ENCODE peak calls at places on chromosomes 5 and 9, in five cellular contexts. Y is GM03348, Q is RWPE1, L is NCI-H2081, K is GM06990. S is an unnamed sample.

GRCh38 chr9:88544245-88544644 is 9.3 kb downstream of the NXNL2 start:
- DNase-seq in Y (no peak), Q (peak; percentile 41), L (no peak), K (no peak), S (no peak)

GRCh38 chr5:144710620-144711019 is 539.9 kb downstream of the KCTD16 start:
- DNase-seq in Y (no peak), Q (no peak), L (no peak), K (no peak), S (no peak)

GRCh38 chr5:122500245-122501086 is 188.4 kb downstream of the SNCAIP start:
- DNase-seq in Y (peak; percentile 74), Q (peak; percentile 59), L (peak; percentile 8), K (no peak), S (no peak)

GRCh38 chr5:95799181-95799835 is 23.2 kb downstream of the GLRX start:
- DNase-seq in Y (no peak), Q (no peak), L (no peak), K (no peak), S (no peak)

GRCh38 chr5:43281840-43282658 is 31.2 kb downstream of the HMGCS1 start:
- DNase-seq in Y (no peak), Q (peak; percentile 50), L (no peak), K (no peak), S (no peak)

GRCh38 chr5:118968925-118969375 is 19.4 kb downstream of the DTWD2 start:
- DNase-seq in Y (peak; percentile 24), Q (no peak), L (no peak), K (no peak), S (no peak)

GRCh38 chr5:12330993-12331588 is 426.8 kb upstream of the CTNND2 start:
- DNase-seq in Y (no peak), Q (no peak), L (no peak), K (no peak), S (no peak)

GRCh38 chr9:112755059-112755458 is 4.5 kb downstream of the SNX30 start:
- DNase-seq in Y (peak; percentile 37), Q (no peak), L (no peak), K (no peak), S (no peak)

GRCh38 chr9:101737705-101738565 is 512 bp downstream of the GRIN3A start:
- DNase-seq in Y (peak; percentile 41), Q (peak; percentile 9), L (peak; percentile 69), K (no peak), S (no peak)

GRCh38 chr9:113609562-113610318 is 146.2 kb downstream of the RGS3 start:
- DNase-seq in Y (no peak), Q (no peak), L (no peak), K (no peak), S (no peak)

GRCh38 chr5:60435808-60436207 is 264.2 kb downstream of the DEPDC1B start:
- DNase-seq in Y (no peak), Q (no peak), L (no peak), K (no peak), S (no peak)

GRCh38 chr5:150573867-150574817 is 66.2 kb downstream of the NDST1 start:
- DNase-seq in Y (no peak), Q (no peak), L (no peak), K (no peak), S (no peak)

GRCh38 chr9:133979124-133979920 is 12.8 kb downstream of the VAV2 start:
- DNase-seq in Y (peak; percentile 68), Q (no peak), L (no peak), K (peak; percentile 66), S (no peak)

GRCh38 chr9:132531187-132531586 is 51.2 kb upstream of the BARHL1 start:
- DNase-seq in Y (no peak), Q (no peak), L (peak; percentile 91), K (no peak), S (no peak)

GRCh38 chr5:113692466-113693204 is 179.1 kb downstream of the YTHDC2 start:
- DNase-seq in Y (no peak), Q (no peak), L (no peak), K (no peak), S (no peak)

GRCh38 chr9:138072161-138072842 is 194.7 kb downstream of the CACNA1B start:
- DNase-seq in Y (no peak), Q (no peak), L (no peak), K (no peak), S (no peak)

GRCh38 chr5:67246108-67246507 is 49.5 kb upstream of the CD180 start:
- DNase-seq in Y (peak; percentile 54), Q (peak; percentile 55), L (peak; percentile 40), K (no peak), S (peak; percentile 4)

GRCh38 chr5:163809480-163809879 is 304.1 kb downstream of the MAT2B start:
- DNase-seq in Y (no peak), Q (no peak), L (no peak), K (no peak), S (no peak)

GRCh38 chr5:80255752-80256479 is at the start of gene SERINC5:
- DNase-seq in Y (peak; percentile 97), Q (peak; percentile 89), L (peak; percentile 16), K (peak; percentile 85), S (peak; percentile 77)

GRCh38 chr5:161342886-161343285 is 203.6 kb downstream of the GABRB2 start:
- DNase-seq in Y (no peak), Q (no peak), L (no peak), K (no peak), S (no peak)

GRCh38 chr5:492314-492893 is 31.8 kb downstream of the SLC9A3 start:
- DNase-seq in Y (no peak), Q (no peak), L (no peak), K (no peak), S (no peak)

GRCh38 chr9:96317335-96317980 is 15.5 kb upstream of the HSD17B3 start:
- DNase-seq in Y (peak; percentile 81), Q (peak; percentile 81), L (peak; percentile 9), K (no peak), S (peak; percentile 21)

GRCh38 chr9:75988663-75989062 is 98.2 kb downstream of the PCSK5 start:
- DNase-seq in Y (no peak), Q (peak; percentile 36), L (no peak), K (no peak), S (no peak)

GRCh38 chr9:38443181-38443580 is 18.9 kb upstream of the IGFBPL1 start:
- DNase-seq in Y (no peak), Q (peak; percentile 52), L (no peak), K (no peak), S (no peak)

GRCh38 chr5:79974896-79975295 is 16.2 kb downstream of the MTX3 start:
- DNase-seq in Y (peak; percentile 66), Q (peak; percentile 73), L (no peak), K (no peak), S (no peak)

GRCh38 chr5:38985909-38986452 is 88.2 kb downstream of the RICTOR start:
- DNase-seq in Y (no peak), Q (no peak), L (no peak), K (no peak), S (no peak)

GRCh38 chr5:88895681-88896501 is 12.9 kb upstream of the MEF2C start:
- DNase-seq in Y (no peak), Q (no peak), L (no peak), K (no peak), S (no peak)

GRCh38 chr5:40410231-40410861 is 269.4 kb upstream of the PTGER4 start:
- DNase-seq in Y (peak; percentile 7), Q (peak; percentile 65), L (no peak), K (no peak), S (peak; percentile 55)

GRCh38 chr9:126614088-126614454 is 343 bp downstream of the LMX1B start:
- DNase-seq in Y (no peak), Q (no peak), L (no peak), K (no peak), S (no peak)

GRCh38 chr9:17134396-17134842 is 421 bp upstream of the CNTLN start:
- DNase-seq in Y (no peak), Q (peak; percentile 30), L (peak; percentile 61), K (no peak), S (no peak)

GRCh38 chr9:3887798-3888495 is 362.1 kb upstream of the RFX3 start:
- DNase-seq in Y (no peak), Q (no peak), L (no peak), K (no peak), S (no peak)

GRCh38 chr5:142499591-142500384 is 175.0 kb upstream of the SPRY4 start:
- DNase-seq in Y (no peak), Q (no peak), L (peak; percentile 35), K (no peak), S (no peak)

GRCh38 chr9:123377211-123377971 is 21.4 kb downstream of the CRB2 start:
- DNase-seq in Y (no peak), Q (no peak), L (no peak), K (no peak), S (no peak)

GRCh38 chr9:25602366-25603044 is 75.7 kb downstream of the TUSC1 start:
- DNase-seq in Y (no peak), Q (no peak), L (no peak), K (no peak), S (no peak)

GRCh38 chr9:73962792-73963191 is 534.3 kb upstream of the RORB start:
- DNase-seq in Y (no peak), Q (no peak), L (no peak), K (no peak), S (no peak)

GRCh38 chr9:97623946-97624345 is 9.2 kb downstream of the TSTD2 start:
- DNase-seq in Y (no peak), Q (no peak), L (no peak), K (no peak), S (no peak)

GRCh38 chr9:135902655-135903357 is 4.5 kb downstream of the CAMSAP1 start:
- DNase-seq in Y (no peak), Q (no peak), L (no peak), K (no peak), S (no peak)

S was measured in stimulated activated CD4-positive, alpha-beta T cell treated with anti-CD3 and anti-CD28 coated beads, Interleukin-2, amount 100 ng/mL, for 4 hours.